ENCODE peak calls at places on chromosome 19, in seven cellular contexts. One of them, this sample, is unnamed. For H3K4me1, the result is how much of the 10 kb centered on the place peaks cover.

GRCh38 chr19:45419396-45419795 is 4.3 kb downstream of the ERCC1 start:
- DNase-seq in HCT116: no peak
- DNase-seq in SK-N-SH: no peak
- DNase-seq in GM12878: no peak
- DNase-seq in HepG2: no peak
- DNase-seq in H1: no peak
- DNase-seq in K562: no peak
- DNase-seq in this sample: no peak

GRCh38 chr19:43290568-43291359 is 21.4 kb upstream of the PSG9 start:
- DNase-seq in H1: peak
- DNase-seq in HepG2: no peak
- DNase-seq in HCT116: no peak
- DNase-seq in GM12878: no peak
- DNase-seq in K562: no peak
- DNase-seq in SK-N-SH: no peak
- DNase-seq in this sample: peak

GRCh38 chr19:49689133-49690072 is at the start of gene ADM5:
- DNase-seq in HCT116: no peak
- DNase-seq in H1: peak
- DNase-seq in K562: no peak
- DNase-seq in SK-N-SH: peak
- DNase-seq in HepG2: no peak
- DNase-seq in GM12878: no peak
- DNase-seq in this sample: no peak

GRCh38 chr19:44988896-44989563 is 12.2 kb upstream of the RELB start:
- DNase-seq in K562: peak
- DNase-seq in SK-N-SH: peak
- DNase-seq in HepG2: peak
- DNase-seq in GM12878: no peak
- DNase-seq in H1: peak
- DNase-seq in HCT116: peak
- DNase-seq in this sample: peak

GRCh38 chr19:28963481-28964245 is 249.3 kb downstream of the UQCRFS1 start:
- DNase-seq in GM12878: no peak
- DNase-seq in SK-N-SH: no peak
- DNase-seq in HepG2: no peak
- DNase-seq in H1: no peak
- DNase-seq in HCT116: no peak
- DNase-seq in K562: no peak
- DNase-seq in this sample: no peak

GRCh38 chr19:41932259-41933130 is 4.2 kb upstream of the ERFL start:
- DNase-seq in SK-N-SH: peak
- DNase-seq in K562: no peak
- DNase-seq in H1: no peak
- DNase-seq in HepG2: no peak
- DNase-seq in GM12878: no peak
- DNase-seq in HCT116: no peak
- DNase-seq in this sample: no peak

GRCh38 chr19:52542984-52543664 is 15.7 kb downstream of the ZNF808 start:
- DNase-seq in HCT116: no peak
- DNase-seq in GM12878: peak
- DNase-seq in H1: no peak
- DNase-seq in SK-N-SH: no peak
- DNase-seq in K562: no peak
- DNase-seq in HepG2: no peak
- DNase-seq in this sample: no peak

GRCh38 chr19:3364501-3364858 is 1.9 kb upstream of the NFIC start:
- DNase-seq in HepG2: no peak
- DNase-seq in H1: no peak
- DNase-seq in SK-N-SH: no peak
- DNase-seq in GM12878: no peak
- DNase-seq in HCT116: no peak
- DNase-seq in K562: no peak
- DNase-seq in this sample: no peak

GRCh38 chr19:45294291-45295029 is 28.2 kb downstream of the CKM start:
- DNase-seq in GM12878: no peak
- DNase-seq in SK-N-SH: no peak
- DNase-seq in H1: no peak
- DNase-seq in K562: no peak
- DNase-seq in HCT116: no peak
- DNase-seq in HepG2: no peak
- DNase-seq in this sample: no peak

GRCh38 chr19:47107201-47107952 is 6.2 kb downstream of the ZC3H4 start:
- DNase-seq in K562: no peak
- DNase-seq in GM12878: no peak
- DNase-seq in H1: no peak
- DNase-seq in HCT116: no peak
- DNase-seq in HepG2: peak
- DNase-seq in SK-N-SH: no peak
- DNase-seq in this sample: no peak

GRCh38 chr19:14366529-14366928 is 14.7 kb upstream of the ADGRE5 start:
- DNase-seq in H1: peak
- DNase-seq in SK-N-SH: peak
- DNase-seq in K562: peak
- DNase-seq in GM12878: peak
- DNase-seq in HepG2: peak
- DNase-seq in HCT116: peak
- DNase-seq in this sample: no peak

GRCh38 chr19:50870417-50871089 is 2.7 kb upstream of the KLK2 start:
- DNase-seq in HepG2: peak
- DNase-seq in GM12878: no peak
- DNase-seq in SK-N-SH: peak
- DNase-seq in H1: peak
- DNase-seq in K562: peak
- DNase-seq in HCT116: no peak
- DNase-seq in this sample: no peak

GRCh38 chr19:3478409-3479176 is 1.7 kb downstream of the SMIM24 start:
- DNase-seq in H1: no peak
- DNase-seq in SK-N-SH: no peak
- DNase-seq in HepG2: no peak
- DNase-seq in GM12878: no peak
- DNase-seq in K562: no peak
- DNase-seq in HCT116: no peak
- DNase-seq in this sample: no peak

GRCh38 chr19:1275260-1275975 is at the start of gene FAM174C:
- DNase-seq in HepG2: peak
- DNase-seq in SK-N-SH: peak
- DNase-seq in HCT116: peak
- DNase-seq in K562: peak
- DNase-seq in H1: peak
- DNase-seq in GM12878: peak
- DNase-seq in this sample: peak
- H3K4me1 ChIP-seq in HepG2: half or more
- H3K4me1 ChIP-seq in SK-N-SH: under half
- H3K4me1 ChIP-seq in HCT116: under half
- H3K4me1 ChIP-seq in K562: half or more
- H3K4me1 ChIP-seq in H1: under half
- H3K4me1 ChIP-seq in GM12878: under half
- H3K4me1 ChIP-seq in this sample: under half

GRCh38 chr19:17946965-17947784 is 14.4 kb downstream of the CCDC124 start:
- DNase-seq in SK-N-SH: no peak
- DNase-seq in GM12878: no peak
- DNase-seq in HepG2: peak
- DNase-seq in K562: no peak
- DNase-seq in H1: peak
- DNase-seq in HCT116: no peak
- DNase-seq in this sample: no peak
- H3K9ac ChIP-seq in SK-N-SH: peak
- H3K9ac ChIP-seq in GM12878: peak
- H3K9ac ChIP-seq in HepG2: peak
- H3K9ac ChIP-seq in K562: peak
- H3K9ac ChIP-seq in H1: peak
- H3K9ac ChIP-seq in HCT116: peak
- H3K9ac ChIP-seq in this sample: peak

GRCh38 chr19:56111601-56112312 is 9.3 kb downstream of the ZNF787 start:
- DNase-seq in HepG2: peak
- DNase-seq in GM12878: no peak
- DNase-seq in HCT116: no peak
- DNase-seq in SK-N-SH: peak
- DNase-seq in K562: no peak
- DNase-seq in H1: no peak
- DNase-seq in this sample: no peak
- TF ChIP-seq YY1 in HepG2: no peak
- TF ChIP-seq YY1 in GM12878: peak
- TF ChIP-seq YY1 in HCT116: no peak
- TF ChIP-seq YY1 in SK-N-SH: no peak
- TF ChIP-seq YY1 in K562: no peak
- TF ChIP-seq YY1 in H1: no peak
- TF ChIP-seq YY1 in this sample: no peak

GRCh38 chr19:38686530-38686888 is 39.1 kb downstream of the ACTN4 start:
- DNase-seq in SK-N-SH: no peak
- DNase-seq in K562: no peak
- DNase-seq in HCT116: no peak
- DNase-seq in HepG2: no peak
- DNase-seq in GM12878: peak
- DNase-seq in H1: no peak
- DNase-seq in this sample: no peak
- H3K4me1 ChIP-seq in SK-N-SH: under half
- H3K4me1 ChIP-seq in K562: half or more
- H3K4me1 ChIP-seq in HCT116: half or more
- H3K4me1 ChIP-seq in HepG2: half or more
- H3K4me1 ChIP-seq in GM12878: under half
- H3K4me1 ChIP-seq in H1: under half
- H3K4me1 ChIP-seq in this sample: under half

DNA sequence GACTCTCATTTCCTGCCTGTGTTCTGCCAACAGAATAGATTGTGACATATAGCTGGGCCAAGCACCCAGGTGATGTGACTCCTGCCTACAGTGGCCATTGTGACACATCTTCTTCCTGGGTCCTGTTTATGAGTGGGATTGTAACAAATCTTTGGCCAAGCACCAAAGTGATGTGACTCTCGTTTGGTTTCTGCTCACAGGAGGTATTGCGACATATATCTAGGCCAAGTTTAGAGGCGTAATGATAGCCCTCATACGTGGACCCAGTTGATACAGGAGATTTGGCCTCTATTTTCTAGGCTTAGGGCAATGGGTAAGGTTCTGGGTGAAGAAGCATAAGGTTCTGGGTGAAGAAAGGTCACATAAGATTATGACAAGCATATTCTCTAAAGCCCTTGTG is 76.2 kb downstream of the ZNF208 start:
- DNase-seq in GM12878: no peak
- DNase-seq in H1: no peak
- DNase-seq in HepG2: no peak
- DNase-seq in K562: no peak
- DNase-seq in HCT116: no peak
- DNase-seq in SK-N-SH: no peak
- DNase-seq in this sample: no peak
- H3K9ac ChIP-seq in GM12878: no peak
- H3K9ac ChIP-seq in H1: no peak
- H3K9ac ChIP-seq in HepG2: no peak
- H3K9ac ChIP-seq in K562: no peak
- H3K9ac ChIP-seq in HCT116: no peak
- H3K9ac ChIP-seq in SK-N-SH: no peak
- H3K9ac ChIP-seq in this sample: no peak

GRCh38 chr19:40443131-40443929 is 805 bp downstream of the SERTAD3 start:
- DNase-seq in HCT116: peak
- DNase-seq in HepG2: peak
- DNase-seq in GM12878: peak
- DNase-seq in SK-N-SH: peak
- DNase-seq in H1: peak
- DNase-seq in K562: peak
- DNase-seq in this sample: peak

GRCh38 chr19:40442328-40443130 is 1.6 kb downstream of the SERTAD3 start:
- DNase-seq in H1: no peak
- DNase-seq in GM12878: no peak
- DNase-seq in HCT116: no peak
- DNase-seq in HepG2: no peak
- DNase-seq in SK-N-SH: no peak
- DNase-seq in K562: no peak
- DNase-seq in this sample: no peak

GRCh38 chr19:40444181-40445005 is at the start of gene SERTAD3:
- DNase-seq in GM12878: peak
- DNase-seq in SK-N-SH: peak
- DNase-seq in K562: peak
- DNase-seq in HepG2: peak
- DNase-seq in HCT116: peak
- DNase-seq in H1: peak
- DNase-seq in this sample: peak

GRCh38 chr19:40445006-40445312 is 824 bp upstream of the SERTAD3 start:
- DNase-seq in HCT116: no peak
- DNase-seq in K562: no peak
- DNase-seq in GM12878: no peak
- DNase-seq in SK-N-SH: no peak
- DNase-seq in H1: no peak
- DNase-seq in HepG2: no peak
- DNase-seq in this sample: no peak

GRCh38 chr19:40443930-40444180 is 280 bp downstream of the SERTAD3 start:
- DNase-seq in HCT116: no peak
- DNase-seq in H1: no peak
- DNase-seq in GM12878: no peak
- DNase-seq in K562: no peak
- DNase-seq in SK-N-SH: no peak
- DNase-seq in HepG2: no peak
- DNase-seq in this sample: no peak
- TF ChIP-seq YY1 in HCT116: no peak
- TF ChIP-seq YY1 in H1: no peak
- TF ChIP-seq YY1 in GM12878: no peak
- TF ChIP-seq YY1 in K562: no peak
- TF ChIP-seq YY1 in SK-N-SH: no peak
- TF ChIP-seq YY1 in HepG2: no peak
- TF ChIP-seq YY1 in this sample: no peak

DNA sequence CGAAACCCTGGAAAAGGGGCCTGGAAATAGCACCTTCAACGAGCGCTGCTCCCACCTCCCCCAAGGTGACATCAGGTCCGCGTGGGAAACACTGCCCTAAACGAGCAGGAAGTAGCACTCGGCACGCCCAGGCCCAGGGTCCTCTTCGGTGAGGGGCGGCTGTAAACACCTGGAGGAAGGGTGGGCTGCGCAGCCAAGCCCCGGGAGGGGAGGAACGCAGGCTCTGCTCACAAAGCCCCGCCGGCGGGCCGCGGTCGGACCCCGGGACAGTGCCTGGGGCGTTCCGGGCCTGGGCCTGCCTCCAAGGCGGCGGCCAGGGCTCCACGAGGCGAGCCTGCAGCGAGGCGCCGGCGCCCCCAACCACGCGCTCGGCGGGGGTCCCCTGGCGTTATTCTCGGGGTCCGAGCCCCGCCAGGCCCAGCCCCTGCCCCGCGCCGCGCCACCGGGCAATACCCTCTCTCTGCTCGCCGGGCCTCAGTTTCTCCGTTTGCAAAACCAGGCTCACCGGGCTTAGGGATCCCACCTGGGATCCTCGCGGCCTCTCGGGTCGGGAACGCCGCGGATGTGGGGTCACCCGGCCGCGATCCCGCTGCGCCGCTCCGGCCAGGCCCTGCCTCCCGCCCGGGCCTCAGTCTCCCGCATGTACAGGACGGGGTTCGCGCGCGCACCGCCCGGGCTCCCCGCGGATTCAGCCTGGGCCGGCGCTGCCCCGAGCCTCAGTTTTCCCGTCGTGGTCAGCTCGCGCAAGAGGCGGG is 630 bp downstream of the RNF126 start:
- DNase-seq in HCT116: no peak
- DNase-seq in HepG2: peak
- DNase-seq in H1: no peak
- DNase-seq in K562: peak
- DNase-seq in GM12878: no peak
- DNase-seq in SK-N-SH: peak
- DNase-seq in this sample: no peak
- H3K4me1 ChIP-seq in HCT116: under half
- H3K4me1 ChIP-seq in HepG2: half or more
- H3K4me1 ChIP-seq in H1: under half
- H3K4me1 ChIP-seq in K562: half or more
- H3K4me1 ChIP-seq in GM12878: under half
- H3K4me1 ChIP-seq in SK-N-SH: under half
- H3K4me1 ChIP-seq in this sample: under half